ENCODE peak calls at places on chromosomes 4 and X, in six cellular contexts. J, O, X, G, B and N are unnamed samples.

GRCh38 chr4:3252831-3253641 is 4.1 kb downstream of the MSANTD1 start:
- DNase-seq in J (no peak), O (no peak), X (no peak), G (no peak), B (no peak), N (no peak)

GRCh38 chr4:176241703-176242102 is 27.3 kb downstream of the ASB5 start:
- DNase-seq in J (no peak), O (no peak), X (no peak), G (no peak), B (no peak), N (no peak)

GRCh38 chr4:83438719-83439118 is 16.9 kb downstream of the HELQ start:
- DNase-seq in J (no peak), O (no peak), X (no peak), G (no peak), B (peak), N (no peak)

GRCh38 chrX:139881572-139881971 is 51.3 kb downstream of the ATP11C start:
- DNase-seq in J (no peak), O (peak), X (peak), G (no peak), B (peak), N (no peak)

GRCh38 chr4:162661913-162662312 is 498.1 kb upstream of the FSTL5 start:
- DNase-seq in J (no peak), O (no peak), X (no peak), G (no peak), B (no peak), N (no peak)

GRCh38 chr4:185817403-185817818 is 5.4 kb upstream of the SORBS2 start:
- DNase-seq in J (no peak), O (no peak), X (no peak), G (no peak), B (no peak), N (no peak)

GRCh38 chrX:147478899-147479298 is 432.8 kb upstream of the FMR1 start:
- DNase-seq in J (no peak), O (peak), X (no peak), G (no peak), B (no peak), N (no peak)

GRCh38 chr4:48162162-48162561 is 28.1 kb upstream of the TXK start:
- DNase-seq in J (no peak), O (no peak), X (peak), G (no peak), B (peak), N (no peak)

GRCh38 chr4:10151182-10151581 is 34.6 kb upstream of the WDR1 start:
- DNase-seq in J (no peak), O (no peak), X (no peak), G (no peak), B (no peak), N (no peak)

GRCh38 chrX:134144231-134144630 is 92.8 kb upstream of the CCDC160 start:
- DNase-seq in J (no peak), O (peak), X (no peak), G (no peak), B (peak), N (peak)

GRCh38 chrX:48606091-48606490 is 8.8 kb downstream of the WDR13 start:
- DNase-seq in J (no peak), O (no peak), X (no peak), G (no peak), B (no peak), N (no peak)

GRCh38 chrX:143754183-143754582 is 33.6 kb upstream of the SPANXN2 start:
- DNase-seq in J (no peak), O (no peak), X (no peak), G (no peak), B (no peak), N (no peak)

GRCh38 chr4:87620491-87620890 is 12.2 kb downstream of the DSPP start:
- DNase-seq in J (no peak), O (no peak), X (no peak), G (no peak), B (no peak), N (no peak)